ENCODE peak calls at places on chromosomes 13 and 19, in eight cellular contexts. One of them, this sample, is unnamed.

GRCh38 chr13:26787961-26788360 is 27.4 kb upstream of the GPR12 start:
- DNase-seq in fibroblast of villous mesenchyme: no peak
- DNase-seq in progenitor cell of endocrine pancreas: no peak
- DNase-seq in body of pancreas: no peak
- DNase-seq in ascending aorta: no peak
- DNase-seq in astrocyte of the spinal cord: no peak
- DNase-seq in fibroblast of lung: no peak
- DNase-seq in kidney: no peak
- DNase-seq in this sample: no peak

GRCh38 chr13:37313383-37313782 is 207.9 kb upstream of the CSNK1A1L start:
- DNase-seq in fibroblast of villous mesenchyme: peak
- DNase-seq in progenitor cell of endocrine pancreas: no peak
- DNase-seq in body of pancreas: no peak
- DNase-seq in ascending aorta: no peak
- DNase-seq in astrocyte of the spinal cord: peak
- DNase-seq in fibroblast of lung: peak
- DNase-seq in kidney: no peak
- DNase-seq in this sample: peak

GRCh38 chr19:16202320-16203255 is 4.9 kb downstream of the AP1M1 start:
- DNase-seq in fibroblast of villous mesenchyme: no peak
- DNase-seq in progenitor cell of endocrine pancreas: no peak
- DNase-seq in body of pancreas: no peak
- DNase-seq in ascending aorta: no peak
- DNase-seq in astrocyte of the spinal cord: peak
- DNase-seq in fibroblast of lung: peak
- DNase-seq in kidney: no peak
- DNase-seq in this sample: peak

GRCh38 chr19:10104665-10105221 is 1.4 kb upstream of the PPAN start:
- DNase-seq in fibroblast of villous mesenchyme: no peak
- DNase-seq in progenitor cell of endocrine pancreas: no peak
- DNase-seq in body of pancreas: no peak
- DNase-seq in ascending aorta: no peak
- DNase-seq in astrocyte of the spinal cord: no peak
- DNase-seq in fibroblast of lung: no peak
- DNase-seq in kidney: peak
- DNase-seq in this sample: no peak

GRCh38 chr13:82672248-82672647 is 1210.0 kb downstream of the SLITRK1 start:
- DNase-seq in fibroblast of villous mesenchyme: no peak
- DNase-seq in progenitor cell of endocrine pancreas: no peak
- DNase-seq in body of pancreas: no peak
- DNase-seq in ascending aorta: no peak
- DNase-seq in astrocyte of the spinal cord: no peak
- DNase-seq in fibroblast of lung: no peak
- DNase-seq in kidney: no peak
- DNase-seq in this sample: no peak

GRCh38 chr19:46487802-46488445 is 7.7 kb downstream of the PNMA8B start:
- DNase-seq in fibroblast of villous mesenchyme: peak
- DNase-seq in progenitor cell of endocrine pancreas: peak
- DNase-seq in body of pancreas: peak
- DNase-seq in ascending aorta: peak
- DNase-seq in astrocyte of the spinal cord: peak
- DNase-seq in fibroblast of lung: peak
- DNase-seq in kidney: peak
- DNase-seq in this sample: peak

GRCh38 chr19:18809149-18809978 is 18.3 kb upstream of the COMP start:
- DNase-seq in fibroblast of villous mesenchyme: peak
- DNase-seq in progenitor cell of endocrine pancreas: no peak
- DNase-seq in body of pancreas: peak
- DNase-seq in ascending aorta: peak
- DNase-seq in astrocyte of the spinal cord: peak
- DNase-seq in fibroblast of lung: peak
- DNase-seq in kidney: no peak
- DNase-seq in this sample: peak

GRCh38 chr13:20136781-20137703 is 23.8 kb downstream of the GJA3 start:
- DNase-seq in fibroblast of villous mesenchyme: no peak
- DNase-seq in progenitor cell of endocrine pancreas: peak
- DNase-seq in body of pancreas: peak
- DNase-seq in ascending aorta: no peak
- DNase-seq in astrocyte of the spinal cord: no peak
- DNase-seq in fibroblast of lung: peak
- DNase-seq in kidney: no peak
- DNase-seq in this sample: no peak

GRCh38 chr13:110424596-110425443 is 117.7 kb downstream of the COL4A2 start:
- DNase-seq in fibroblast of villous mesenchyme: no peak
- DNase-seq in progenitor cell of endocrine pancreas: no peak
- DNase-seq in body of pancreas: no peak
- DNase-seq in ascending aorta: no peak
- DNase-seq in astrocyte of the spinal cord: no peak
- DNase-seq in fibroblast of lung: no peak
- DNase-seq in kidney: no peak
- DNase-seq in this sample: no peak

GRCh38 chr13:78131811-78132210 is 213.2 kb upstream of the EDNRB start:
- DNase-seq in fibroblast of villous mesenchyme: no peak
- DNase-seq in progenitor cell of endocrine pancreas: no peak
- DNase-seq in body of pancreas: no peak
- DNase-seq in ascending aorta: no peak
- DNase-seq in astrocyte of the spinal cord: no peak
- DNase-seq in fibroblast of lung: no peak
- DNase-seq in kidney: no peak
- DNase-seq in this sample: peak

GRCh38 chr19:19642506-19643157 is 825 bp downstream of the GMIP start:
- DNase-seq in fibroblast of villous mesenchyme: peak
- DNase-seq in progenitor cell of endocrine pancreas: no peak
- DNase-seq in body of pancreas: no peak
- DNase-seq in ascending aorta: no peak
- DNase-seq in astrocyte of the spinal cord: no peak
- DNase-seq in fibroblast of lung: no peak
- DNase-seq in kidney: no peak
- DNase-seq in this sample: no peak

GRCh38 chr19:18173054-18173571 is 500 bp upstream of the IFI30 start:
- DNase-seq in fibroblast of villous mesenchyme: no peak
- DNase-seq in progenitor cell of endocrine pancreas: no peak
- DNase-seq in body of pancreas: no peak
- DNase-seq in ascending aorta: no peak
- DNase-seq in astrocyte of the spinal cord: no peak
- DNase-seq in fibroblast of lung: no peak
- DNase-seq in kidney: peak
- DNase-seq in this sample: peak

GRCh38 chr13:26965058-26965380 is 204.4 kb upstream of the GPR12 start:
- DNase-seq in fibroblast of villous mesenchyme: no peak
- DNase-seq in progenitor cell of endocrine pancreas: no peak
- DNase-seq in body of pancreas: no peak
- DNase-seq in ascending aorta: no peak
- DNase-seq in astrocyte of the spinal cord: no peak
- DNase-seq in fibroblast of lung: no peak
- DNase-seq in kidney: no peak
- DNase-seq in this sample: no peak

GRCh38 chr13:64925284-64925683 is 2304.9 kb downstream of the PCDH9 start:
- DNase-seq in fibroblast of villous mesenchyme: no peak
- DNase-seq in progenitor cell of endocrine pancreas: peak
- DNase-seq in body of pancreas: no peak
- DNase-seq in ascending aorta: no peak
- DNase-seq in astrocyte of the spinal cord: peak
- DNase-seq in fibroblast of lung: peak
- DNase-seq in kidney: no peak
- DNase-seq in this sample: peak

GRCh38 chr19:2291185-2291751 is 9.3 kb upstream of the PEAK3 start:
- DNase-seq in fibroblast of villous mesenchyme: no peak
- DNase-seq in progenitor cell of endocrine pancreas: peak
- DNase-seq in body of pancreas: no peak
- DNase-seq in ascending aorta: no peak
- DNase-seq in astrocyte of the spinal cord: no peak
- DNase-seq in fibroblast of lung: no peak
- DNase-seq in kidney: no peak
- DNase-seq in this sample: no peak

GRCh38 chr13:109344552-109345157 is 441.7 kb downstream of the IRS2 start:
- DNase-seq in fibroblast of villous mesenchyme: peak
- DNase-seq in progenitor cell of endocrine pancreas: no peak
- DNase-seq in body of pancreas: no peak
- DNase-seq in ascending aorta: no peak
- DNase-seq in astrocyte of the spinal cord: peak
- DNase-seq in fibroblast of lung: peak
- DNase-seq in kidney: no peak
- DNase-seq in this sample: peak

GRCh38 chr19:48194041-48194871 is 23.8 kb downstream of the ZSWIM9 start:
- DNase-seq in fibroblast of villous mesenchyme: no peak
- DNase-seq in progenitor cell of endocrine pancreas: no peak
- DNase-seq in body of pancreas: peak
- DNase-seq in ascending aorta: peak
- DNase-seq in astrocyte of the spinal cord: no peak
- DNase-seq in fibroblast of lung: no peak
- DNase-seq in kidney: peak
- DNase-seq in this sample: peak

GRCh38 chr19:33375156-33375744 is 1.7 kb downstream of the CEBPG start:
- DNase-seq in fibroblast of villous mesenchyme: peak
- DNase-seq in progenitor cell of endocrine pancreas: no peak
- DNase-seq in body of pancreas: no peak
- DNase-seq in ascending aorta: no peak
- DNase-seq in astrocyte of the spinal cord: no peak
- DNase-seq in fibroblast of lung: no peak
- DNase-seq in kidney: no peak
- DNase-seq in this sample: no peak

DNA sequence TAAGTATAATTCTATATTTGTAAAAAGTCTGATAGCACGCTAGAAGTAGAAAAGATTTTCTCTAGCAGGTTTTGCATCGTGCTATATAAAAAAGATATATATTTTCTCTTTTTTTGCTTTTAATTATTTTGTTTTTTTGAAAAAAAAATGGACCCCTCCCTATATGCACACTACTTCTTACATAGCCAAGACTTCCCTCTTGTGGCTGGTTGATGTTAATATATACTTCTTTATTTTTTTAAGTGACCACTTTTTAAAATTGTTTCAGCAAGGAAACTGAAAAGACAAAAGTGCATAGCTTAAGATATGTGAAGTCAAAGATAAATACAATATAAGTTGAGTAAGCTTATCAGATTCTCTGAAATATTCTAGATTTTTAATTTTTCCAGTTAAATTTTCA is 1202.8 kb downstream of the DIAPH3 start:
- DNase-seq in fibroblast of villous mesenchyme: no peak
- DNase-seq in progenitor cell of endocrine pancreas: no peak
- DNase-seq in body of pancreas: no peak
- DNase-seq in ascending aorta: no peak
- DNase-seq in astrocyte of the spinal cord: peak
- DNase-seq in fibroblast of lung: peak
- DNase-seq in kidney: no peak
- DNase-seq in this sample: peak
- TF ChIP-seq CTCF in fibroblast of villous mesenchyme: no peak
- TF ChIP-seq CTCF in progenitor cell of endocrine pancreas: peak
- TF ChIP-seq CTCF in body of pancreas: no peak
- TF ChIP-seq CTCF in ascending aorta: no peak
- TF ChIP-seq CTCF in astrocyte of the spinal cord: peak
- TF ChIP-seq CTCF in fibroblast of lung: no peak
- TF ChIP-seq CTCF in kidney: no peak
- TF ChIP-seq CTCF in this sample: no peak

GRCh38 chr13:99765869-99766268 is 205.7 kb downstream of the ZIC5 start:
- DNase-seq in fibroblast of villous mesenchyme: no peak
- DNase-seq in progenitor cell of endocrine pancreas: no peak
- DNase-seq in body of pancreas: no peak
- DNase-seq in ascending aorta: no peak
- DNase-seq in astrocyte of the spinal cord: no peak
- DNase-seq in fibroblast of lung: no peak
- DNase-seq in kidney: no peak
- DNase-seq in this sample: no peak

GRCh38 chr13:99768986-99769385 is 202.6 kb downstream of the ZIC5 start:
- DNase-seq in fibroblast of villous mesenchyme: no peak
- DNase-seq in progenitor cell of endocrine pancreas: no peak
- DNase-seq in body of pancreas: no peak
- DNase-seq in ascending aorta: no peak
- DNase-seq in astrocyte of the spinal cord: no peak
- DNase-seq in fibroblast of lung: no peak
- DNase-seq in kidney: no peak
- DNase-seq in this sample: no peak

DNA sequence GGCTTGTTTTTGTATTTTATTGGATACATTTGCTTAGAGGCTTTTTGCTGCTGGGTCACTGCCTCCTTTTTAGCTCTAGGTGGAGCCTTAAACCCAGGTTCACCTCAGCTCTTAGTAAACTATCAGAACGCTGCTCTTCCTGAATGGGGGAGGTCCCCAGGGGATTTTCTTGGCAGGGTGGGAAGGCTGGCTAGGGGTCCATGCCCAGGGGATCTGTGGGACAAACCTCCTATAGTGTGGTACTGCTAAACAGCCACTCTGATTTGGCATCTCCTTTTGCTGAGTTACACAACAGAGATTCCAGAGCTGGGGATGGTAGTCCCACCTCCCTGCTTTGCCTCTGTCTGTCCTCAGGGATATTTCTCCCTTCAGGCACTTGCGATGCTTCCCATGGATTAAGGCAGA is 204.9 kb downstream of the ZIC5 start:
- DNase-seq in fibroblast of villous mesenchyme: no peak
- DNase-seq in progenitor cell of endocrine pancreas: no peak
- DNase-seq in body of pancreas: no peak
- DNase-seq in ascending aorta: no peak
- DNase-seq in astrocyte of the spinal cord: no peak
- DNase-seq in fibroblast of lung: no peak
- DNase-seq in kidney: no peak
- DNase-seq in this sample: no peak
- TF ChIP-seq CTCF in fibroblast of villous mesenchyme: no peak
- TF ChIP-seq CTCF in progenitor cell of endocrine pancreas: peak
- TF ChIP-seq CTCF in body of pancreas: no peak
- TF ChIP-seq CTCF in ascending aorta: no peak
- TF ChIP-seq CTCF in astrocyte of the spinal cord: peak
- TF ChIP-seq CTCF in fibroblast of lung: no peak
- TF ChIP-seq CTCF in kidney: peak
- TF ChIP-seq CTCF in this sample: no peak

DNA sequence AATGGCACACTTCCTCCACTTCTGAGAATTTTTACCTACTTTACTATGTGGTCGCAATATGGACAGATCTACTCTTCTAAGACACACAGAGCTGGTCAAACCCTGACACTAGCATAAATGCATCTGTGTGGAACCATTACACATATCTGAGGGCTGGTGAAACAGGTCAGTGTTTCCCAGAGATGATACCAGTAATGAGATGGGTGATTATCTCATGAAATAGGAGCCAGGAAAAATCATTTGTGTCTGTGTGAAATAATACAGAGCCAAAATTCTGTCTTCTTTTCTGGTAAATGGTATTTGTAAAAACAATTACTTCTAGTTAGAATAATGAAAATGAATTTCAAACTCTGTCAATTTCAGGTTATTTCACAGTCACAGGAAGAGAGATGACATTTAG is 71.6 kb upstream of the FARP1 start:
- DNase-seq in fibroblast of villous mesenchyme: no peak
- DNase-seq in progenitor cell of endocrine pancreas: no peak
- DNase-seq in body of pancreas: no peak
- DNase-seq in ascending aorta: no peak
- DNase-seq in astrocyte of the spinal cord: no peak
- DNase-seq in fibroblast of lung: no peak
- DNase-seq in kidney: no peak
- DNase-seq in this sample: no peak
- TF ChIP-seq CTCF in fibroblast of villous mesenchyme: no peak
- TF ChIP-seq CTCF in progenitor cell of endocrine pancreas: no peak
- TF ChIP-seq CTCF in body of pancreas: no peak
- TF ChIP-seq CTCF in ascending aorta: no peak
- TF ChIP-seq CTCF in astrocyte of the spinal cord: no peak
- TF ChIP-seq CTCF in fibroblast of lung: no peak
- TF ChIP-seq CTCF in kidney: no peak
- TF ChIP-seq CTCF in this sample: no peak

DNA sequence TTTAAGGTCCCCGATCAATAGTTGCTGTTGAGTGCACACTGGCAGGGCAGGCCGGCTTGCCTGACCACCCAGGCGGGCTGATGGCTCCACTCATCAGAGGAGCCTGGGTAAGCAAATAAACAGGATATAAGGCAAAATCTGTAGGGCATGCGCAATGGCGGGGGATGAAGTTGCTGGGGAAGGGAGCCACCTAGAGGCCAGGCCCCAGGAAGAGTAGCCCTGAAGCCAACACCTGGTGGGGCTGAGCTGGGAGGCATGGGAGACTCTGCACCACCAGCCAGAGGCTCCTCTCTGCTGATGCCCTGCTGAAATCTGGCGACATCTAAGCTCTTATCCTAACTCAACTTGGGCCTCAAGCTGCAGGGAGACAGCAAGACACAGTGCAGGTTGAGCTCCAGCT is 324.3 kb downstream of the ZNF536 start:
- DNase-seq in fibroblast of villous mesenchyme: no peak
- DNase-seq in progenitor cell of endocrine pancreas: peak
- DNase-seq in body of pancreas: peak
- DNase-seq in ascending aorta: no peak
- DNase-seq in astrocyte of the spinal cord: no peak
- DNase-seq in fibroblast of lung: no peak
- DNase-seq in kidney: no peak
- DNase-seq in this sample: peak
- TF ChIP-seq CTCF in fibroblast of villous mesenchyme: peak
- TF ChIP-seq CTCF in progenitor cell of endocrine pancreas: peak
- TF ChIP-seq CTCF in body of pancreas: peak
- TF ChIP-seq CTCF in ascending aorta: no peak
- TF ChIP-seq CTCF in astrocyte of the spinal cord: peak
- TF ChIP-seq CTCF in fibroblast of lung: peak
- TF ChIP-seq CTCF in kidney: peak
- TF ChIP-seq CTCF in this sample: peak

This sample was measured in fibroblast of the aortic adventitia.